ENCODE peak calls at places on chromosomes 16 and 17, in five cellular contexts. M is OCI-LY7, K is GM12878, F is MM.1S, P is mammary epithelial cell. L is an unnamed sample.

GRCh38 chr16:5580772-5581171 is 483.2 kb upstream of the EEF2KMT start:
- DNase-seq in K (no peak), P (no peak), F (no peak), M (no peak), L (no peak)

GRCh38 chr16:31145398-31145990 is 4.4 kb downstream of the PRSS36 start:
- DNase-seq in K (no peak), M (no peak), F (no peak), P (no peak), L (no peak)

GRCh38 chr16:56608043-56608875 is at the start of gene MT2A:
- DNase-seq in K (no peak), M (peak), P (peak), F (peak), L (peak)

GRCh38 chr17:11909348-11909747 is 87.9 kb downstream of the ZNF18 start:
- DNase-seq in M (no peak), K (no peak), P (no peak), F (no peak), L (no peak)

GRCh38 chr17:47717261-47717697 is 15.8 kb upstream of the TBX21 start:
- DNase-seq in P (no peak), M (no peak), K (no peak), F (no peak), L (no peak)

GRCh38 chr16:84889066-84889465 is 69.3 kb downstream of the CRISPLD2 start:
- DNase-seq in M (peak), K (no peak), F (no peak), P (no peak), L (peak)

GRCh38 chr17:2395258-2396170 is 5.3 kb downstream of the MNT start:
- DNase-seq in P (no peak), K (no peak), M (no peak), F (no peak), L (peak)

GRCh38 chr17:46194393-46195216 is 1.4 kb upstream of the KANSL1 start:
- DNase-seq in M (peak), P (no peak), F (peak), K (peak), L (peak)

GRCh38 chr16:31488630-31489564 is 6.0 kb downstream of the SLC5A2 start:
- DNase-seq in M (no peak), K (no peak), P (no peak), F (no peak), L (no peak)

GRCh38 chr16:2953706-2954105 is 10.4 kb upstream of the KREMEN2 start:
- DNase-seq in P (no peak), K (no peak), F (no peak), M (peak), L (no peak)

DNA sequence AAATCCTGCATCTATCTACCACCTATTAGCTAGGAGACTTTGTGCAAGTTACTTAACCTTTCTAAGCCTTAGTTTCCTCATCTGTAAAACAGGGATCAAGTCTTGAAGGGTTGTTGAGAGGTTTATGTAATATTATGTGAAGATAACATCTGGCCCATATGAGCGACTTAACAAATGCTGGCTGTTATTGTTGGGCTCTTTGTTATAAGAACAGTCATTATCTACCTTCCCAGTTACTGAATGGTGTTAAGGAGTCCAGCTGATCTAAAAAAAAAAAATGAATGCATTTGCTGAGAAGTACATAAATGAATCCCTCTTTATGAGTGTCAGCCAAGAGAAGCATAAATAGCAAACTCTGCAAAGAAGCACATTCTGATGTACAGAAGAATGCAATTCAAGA is 24.2 kb upstream of the MED13 start:
- DNase-seq in P (no peak), F (no peak), K (no peak), M (no peak), L (no peak)
- H3K4me2 ChIP-seq in P (no peak), F (no peak), K (no peak), M (no peak), L (no peak)

GRCh38 chr17:66507982-66508760 is 205.8 kb downstream of the PRKCA start:
- DNase-seq in P (no peak), M (no peak), F (no peak), K (no peak), L (peak)
- H3K27ac ChIP-seq in P (peak), M (no peak), F (no peak), K (no peak), L (peak)

GRCh38 chr17:41480581-41480980 is 370 bp downstream of the KRT35 start:
- DNase-seq in M (no peak), P (no peak), K (no peak), F (no peak), L (no peak)
- H3K4me3 ChIP-seq in M (no peak), P (no peak), K (no peak), F (no peak), L (no peak)

DNA sequence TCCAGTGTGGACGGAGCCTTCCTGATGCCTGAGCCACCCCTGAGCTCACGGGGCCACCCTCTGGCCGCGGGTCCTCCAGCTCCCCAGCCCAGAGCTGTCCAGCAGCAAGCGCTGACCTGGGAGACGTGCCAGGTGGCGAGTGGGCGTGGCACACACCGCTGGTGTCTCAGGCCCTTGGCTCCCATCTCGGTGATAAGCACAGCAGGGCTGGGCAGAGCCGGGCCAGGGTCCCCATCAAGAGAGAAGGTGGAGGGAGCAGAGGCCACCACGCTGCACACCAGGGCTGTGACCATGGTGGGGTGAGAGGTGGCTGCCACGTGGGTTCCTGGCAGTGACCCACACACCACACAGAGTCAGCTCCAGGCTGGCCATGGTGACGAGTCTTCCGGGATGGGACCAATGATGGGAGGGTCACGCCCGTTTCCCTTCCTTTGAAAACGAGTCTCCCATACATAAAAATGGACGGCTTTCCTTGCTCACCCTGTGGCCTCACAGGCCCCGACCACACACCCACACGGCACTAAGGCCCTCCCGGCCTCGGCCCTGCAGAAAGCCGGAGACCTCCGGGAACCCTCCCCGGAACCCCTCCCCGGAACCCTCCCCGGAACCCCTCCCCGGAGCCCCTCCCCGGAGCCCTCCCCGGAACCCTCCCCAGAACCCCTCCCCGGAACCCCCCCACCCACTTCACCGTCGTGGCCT is 16.8 kb downstream of the UTS2R start:
- DNase-seq in P (no peak), M (no peak), K (no peak), F (no peak), L (no peak)
- H3K4me2 ChIP-seq in P (no peak), M (no peak), K (no peak), F (no peak), L (no peak)

DNA sequence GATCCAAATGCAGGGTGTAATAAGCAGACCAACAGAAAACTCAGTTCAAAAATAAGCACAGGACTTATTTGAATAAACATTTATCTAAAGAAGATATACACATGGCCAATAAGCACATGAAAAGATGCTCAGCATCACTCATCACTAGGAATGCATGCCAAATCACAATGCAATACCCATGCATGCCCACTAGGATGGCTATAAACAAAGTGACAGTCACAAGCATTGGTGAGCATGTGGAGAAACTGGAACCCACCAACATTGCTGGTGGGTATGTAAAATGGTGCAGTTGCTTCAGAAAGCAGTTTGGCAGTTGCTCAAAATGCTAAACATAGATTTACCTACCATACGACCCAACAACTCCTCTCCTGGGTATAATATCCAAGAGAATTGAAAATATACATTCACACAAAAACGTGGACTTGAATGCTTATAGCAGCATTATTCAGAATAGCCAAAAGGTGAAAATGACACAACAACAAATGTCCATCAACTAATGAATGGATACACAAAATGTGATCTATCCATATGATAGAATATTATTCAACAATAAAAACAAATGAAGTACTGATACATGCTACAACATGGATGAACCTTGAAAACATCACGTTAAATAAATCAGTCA is 20.1 kb downstream of the UBE2O start:
- DNase-seq in F (no peak), K (no peak), P (no peak), M (peak), L (no peak)
- H3K27ac ChIP-seq in F (no peak), K (no peak), P (no peak), M (peak), L (no peak)